ENCODE peak calls at places on chromosomes 11 and 22, in five cellular contexts. F, E, T, V and J are unnamed samples.

GRCh38 chr11:12053606-12054361 is 45.4 kb upstream of the DKK3 start:
- DNase-seq in F (no peak), E (no peak), T (no peak), V (no peak), J (no peak)

GRCh38 chr11:44789466-44789865 is 62.7 kb downstream of the TSPAN18 start:
- DNase-seq in F (no peak), E (no peak), T (no peak), V (no peak), J (no peak)

GRCh38 chr11:7672276-7672959 is 882 bp downstream of the CYB5R2 start:
- DNase-seq in F (no peak), E (peak; percentile 34), T (no peak), V (no peak), J (no peak)

GRCh38 chr11:124644426-124645280 is 22.0 kb downstream of the TBRG1 start:
- DNase-seq in F (peak; percentile 85), E (peak; percentile 55), T (peak; percentile 56), V (peak; percentile 60), J (peak; percentile 51)

GRCh38 chr11:94602430-94603372 is 35.5 kb downstream of the PIWIL4 start:
- DNase-seq in F (no peak), E (peak; percentile 52), T (peak; percentile 73), V (peak; percentile 78), J (peak; percentile 62)

GRCh38 chr11:65743928-65744698 is 23.5 kb upstream of the RNASEH2C start:
- DNase-seq in F (peak; percentile 45), E (no peak), T (peak; percentile 6), V (peak; percentile 11), J (no peak)

GRCh38 chr11:116459644-116460043 is 313.1 kb downstream of the BUD13 start:
- DNase-seq in F (no peak), E (no peak), T (no peak), V (no peak), J (no peak)

GRCh38 chr11:76823481-76824028 is 37.2 kb upstream of the ACER3 start:
- DNase-seq in F (no peak), E (no peak), T (peak; percentile 58), V (no peak), J (no peak)

GRCh38 chr11:86313793-86314192 is 11.8 kb downstream of the HIKESHI start:
- DNase-seq in F (no peak), E (no peak), T (no peak), V (no peak), J (no peak)

GRCh38 chr11:10943968-10944367 is 86.1 kb upstream of the ZBED5 start:
- DNase-seq in F (no peak), E (no peak), T (no peak), V (no peak), J (no peak)

GRCh38 chr11:71568707-71569349 is 3.5 kb downstream of the KRTAP5-10 start:
- DNase-seq in F (no peak), E (no peak), T (no peak), V (no peak), J (no peak)

GRCh38 chr11:128603003-128603715 is 15.8 kb upstream of the ETS1 start:
- DNase-seq in F (no peak), E (no peak), T (no peak), V (no peak), J (no peak)

GRCh38 chr11:8707541-8708270 is 25.1 kb downstream of the RPL27A start:
- DNase-seq in F (no peak), E (no peak), T (no peak), V (no peak), J (no peak)

GRCh38 chr11:14189874-14190273 is 169.1 kb downstream of the RRAS2 start:
- DNase-seq in F (no peak), E (no peak), T (no peak), V (no peak), J (no peak)

GRCh38 chr11:110524227-110524626 is 94.5 kb downstream of the FDX1 start:
- DNase-seq in F (no peak), E (no peak), T (no peak), V (no peak), J (no peak)

GRCh38 chr22:38452373-38453064 is 2.5 kb downstream of the KCNJ4 start:
- DNase-seq in F (no peak), E (no peak), T (no peak), V (peak; percentile 53), J (no peak)

GRCh38 chr11:74749127-74749964 is 697 bp downstream of the RNF169 start:
- DNase-seq in F (peak; percentile 74), E (peak; percentile 73), T (peak; percentile 60), V (peak; percentile 62), J (peak; percentile 79)

GRCh38 chr22:28884754-28885375 is 1.5 kb downstream of the ZNRF3 start:
- DNase-seq in F (peak; percentile 38), E (no peak), T (no peak), V (no peak), J (no peak)

GRCh38 chr22:23251445-23252093 is 71.3 kb downstream of the BCR start:
- DNase-seq in F (no peak), E (no peak), T (no peak), V (no peak), J (no peak)

GRCh38 chr22:17965538-17966402 is 58.6 kb downstream of the MICAL3 start:
- DNase-seq in F (no peak), E (no peak), T (no peak), V (no peak), J (no peak)

GRCh38 chr11:83011333-83012167 is 60.1 kb downstream of the RAB30 start:
- DNase-seq in F (no peak), E (no peak), T (no peak), V (no peak), J (no peak)

GRCh38 chr11:111944139-111944538 is 7.0 kb downstream of the DIXDC1 start:
- DNase-seq in F (no peak), E (no peak), T (peak; percentile 23), V (no peak), J (no peak)

GRCh38 chr11:11672764-11673163 is 51.0 kb upstream of the GALNT18 start:
- DNase-seq in F (no peak), E (no peak), T (no peak), V (no peak), J (no peak)

GRCh38 chr22:35229865-35230264 is 27.4 kb upstream of the HMGXB4 start:
- DNase-seq in F (no peak), E (no peak), T (no peak), V (no peak), J (no peak)

GRCh38 chr11:64729851-64730382 is 6.9 kb upstream of the NRXN2 start:
- DNase-seq in F (peak; percentile 84), E (no peak), T (peak; percentile 73), V (peak; percentile 69), J (no peak)

GRCh38 chr22:27329471-27329870 is 472.1 kb downstream of the MN1 start:
- DNase-seq in F (peak; percentile 68), E (no peak), T (no peak), V (peak; percentile 36), J (no peak)

GRCh38 chr11:45658292-45658991 is 7.0 kb downstream of the CHST1 start:
- DNase-seq in F (peak; percentile 66), E (peak; percentile 57), T (peak; percentile 90), V (peak; percentile 42), J (no peak)

GRCh38 chr11:78192911-78193341 is 4.2 kb downstream of the USP35 start:
- DNase-seq in F (no peak), E (no peak), T (no peak), V (no peak), J (no peak)

GRCh38 chr11:74090701-74091100 is 80.1 kb downstream of the C2CD3 start:
- DNase-seq in F (peak; percentile 13), E (no peak), T (no peak), V (no peak), J (no peak)

GRCh38 chr22:23211622-23212021 is 31.3 kb downstream of the BCR start:
- DNase-seq in F (no peak), E (no peak), T (no peak), V (no peak), J (peak; percentile 13)

GRCh38 chr22:30538280-30538679 is 8.3 kb downstream of the SEC14L6 start:
- DNase-seq in F (no peak), E (no peak), T (no peak), V (no peak), J (no peak)

GRCh38 chr11:19512621-19513020 is 200.0 kb upstream of the NAV2 start:
- DNase-seq in F (no peak), E (no peak), T (no peak), V (no peak), J (no peak)
- TF ChIP-seq CTCF in F (no peak), E (no peak), T (no peak), V (no peak), J (no peak)

DNA sequence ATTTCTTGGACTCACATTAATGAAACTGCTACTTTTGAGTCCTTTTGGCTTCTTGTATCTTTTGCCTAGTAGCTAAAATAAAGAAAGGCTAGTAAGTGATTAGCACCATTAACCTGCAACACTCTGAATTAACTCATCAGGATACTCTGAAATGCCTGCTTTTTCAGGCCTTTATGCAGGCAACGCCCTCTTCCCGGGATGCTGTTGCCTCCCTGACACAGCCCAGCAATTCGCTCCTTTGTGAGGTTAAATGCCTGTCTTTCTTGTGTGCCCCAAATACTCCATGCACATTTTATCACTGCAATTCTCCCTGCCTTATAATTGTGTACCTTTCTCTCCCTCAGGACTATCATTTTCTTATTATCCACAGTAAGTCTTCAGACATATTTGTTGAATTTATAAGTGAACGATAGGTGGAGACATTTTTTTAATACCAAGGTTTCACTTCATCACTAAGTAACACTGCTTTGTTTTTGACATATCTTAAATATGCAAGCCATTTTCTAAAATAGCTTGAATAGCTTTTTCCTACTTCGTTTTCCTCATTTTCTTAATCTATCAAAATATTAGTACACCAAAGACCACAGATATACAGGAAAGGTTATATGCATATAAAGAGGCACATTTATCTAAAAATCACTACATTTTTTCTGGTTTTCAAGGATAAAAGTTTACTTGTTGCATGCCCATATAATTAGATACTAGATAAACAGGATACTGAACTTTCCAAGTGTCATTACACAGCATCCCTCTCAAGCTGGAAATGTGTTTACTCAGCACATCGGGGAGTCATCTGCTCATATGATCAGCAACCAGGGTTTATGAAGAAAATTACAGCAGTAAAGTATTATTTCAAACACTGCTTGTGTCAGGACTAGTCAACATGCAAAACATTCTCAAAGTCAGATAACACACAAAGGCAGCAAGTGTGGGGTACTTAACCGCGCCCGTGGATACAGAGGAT is 48.5 kb upstream of the DDI1 start:
- DNase-seq in F (peak; percentile 54), E (no peak), T (no peak), V (no peak), J (no peak)
- TF ChIP-seq CTCF in F (no peak), E (peak; percentile 5), T (no peak), V (no peak), J (no peak)

DNA sequence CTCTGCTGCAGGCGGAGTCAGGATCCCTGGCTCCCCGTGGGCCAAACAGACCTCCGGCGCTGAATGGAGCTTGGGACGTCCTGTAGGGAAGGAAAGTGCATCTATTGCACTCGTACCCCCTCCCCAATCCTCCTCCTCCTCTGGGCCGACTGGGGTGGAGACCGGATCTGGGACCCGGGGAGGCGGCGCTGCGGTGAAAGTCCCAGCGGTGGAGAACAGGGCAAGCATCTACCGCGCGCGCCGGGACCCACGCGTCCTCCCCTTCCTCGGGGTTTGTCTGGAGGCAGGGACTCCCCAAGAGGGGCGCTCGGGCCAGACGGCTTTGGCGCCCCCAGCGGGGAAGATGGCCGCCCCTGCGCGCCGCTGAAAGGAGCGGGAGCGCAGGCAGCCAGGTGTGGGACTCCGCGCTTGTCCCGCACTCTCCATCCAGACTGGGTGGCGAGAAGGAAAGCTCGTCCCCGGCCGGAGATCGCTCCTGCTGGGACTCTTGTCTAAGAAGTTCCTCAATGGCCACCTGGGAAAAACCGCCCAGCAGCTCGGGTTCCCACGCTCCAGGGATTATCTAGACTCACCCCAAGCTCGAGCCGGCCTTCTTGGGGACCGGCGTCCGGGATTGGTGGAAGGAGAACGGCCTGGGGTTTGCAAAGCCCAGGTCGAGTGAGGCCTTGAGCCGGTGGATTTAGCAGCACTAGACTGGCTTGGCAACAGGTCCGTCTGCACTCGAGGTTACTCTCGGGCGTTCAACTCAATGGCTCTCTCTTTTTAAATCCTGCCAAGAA is 718 bp downstream of the FADS2 start:
- DNase-seq in F (peak; percentile 78), E (peak; percentile 76), T (peak; percentile 62), V (peak; percentile 68), J (peak; percentile 62)
- TF ChIP-seq CTCF in F (peak; percentile 60), E (peak; percentile 62), T (peak; percentile 39), V (peak; percentile 58), J (peak; percentile 36)

GRCh38 chr11:22539851-22540376 is 85.7 kb downstream of the FANCF start:
- DNase-seq in F (peak; percentile 46), E (no peak), T (no peak), V (peak; percentile 20), J (no peak)
- TF ChIP-seq CTCF in F (peak; percentile 70), E (peak; percentile 25), T (no peak), V (peak; percentile 54), J (peak; percentile 27)